ENCODE peak calls at places on chromosomes 12 and 14, in six cellular contexts. J, O, Z, A, H and I are unnamed samples.

GRCh38 chr14:104715416-104715815 is 8.6 kb upstream of the ADSS1 start:
- DNase-seq in H (no peak), Z (no peak), J (no peak), A (no peak), O (no peak), I (no peak)

GRCh38 chr12:116070420-116070819 is 207.1 kb downstream of the MED13L start:
- DNase-seq in Z (no peak), H (no peak), J (no peak), O (no peak), A (no peak), I (no peak)

GRCh38 chr12:119684730-119685129 is 16.8 kb downstream of the PRKAB1 start:
- DNase-seq in H (no peak), A (no peak), O (no peak), J (no peak), Z (no peak), I (no peak)

GRCh38 chr12:94545937-94546771 is 86.5 kb upstream of the CEP83 start:
- DNase-seq in O (peak), A (peak), Z (peak), J (peak), H (peak), I (peak)

GRCh38 chr12:124175731-124176130 is 119.2 kb upstream of the RFLNA start:
- DNase-seq in Z (no peak), O (no peak), H (no peak), J (no peak), A (no peak), I (no peak)

GRCh38 chr12:29552324-29552927 is 54.9 kb upstream of the OVCH1 start:
- DNase-seq in A (no peak), Z (peak), H (peak), J (peak), O (peak), I (peak)

GRCh38 chr12:41917827-41918445 is 226.7 kb downstream of the GXYLT1 start:
- DNase-seq in A (no peak), O (no peak), Z (no peak), J (no peak), H (no peak), I (no peak)

GRCh38 chr12:51191516-51192283 is 18.8 kb upstream of the TFCP2 start:
- DNase-seq in O (no peak), H (no peak), Z (no peak), A (no peak), J (no peak), I (no peak)

GRCh38 chr12:115213538-115213961 is 529.6 kb upstream of the TBX3 start:
- DNase-seq in H (no peak), J (no peak), O (no peak), Z (no peak), A (no peak), I (peak)

GRCh38 chr12:34605510-34605887 is 583.2 kb downstream of the ALG10 start:
- DNase-seq in H (no peak), Z (no peak), J (no peak), A (no peak), O (peak), I (peak)

GRCh38 chr14:24369463-24369862 is 1.5 kb downstream of the NFATC4 start:
- DNase-seq in J (no peak), A (no peak), H (no peak), Z (no peak), O (no peak), I (no peak)

GRCh38 chr12:132411457-132411856 is 78.5 kb upstream of the FBRSL1 start:
- DNase-seq in A (no peak), J (no peak), H (no peak), Z (no peak), O (no peak), I (no peak)

GRCh38 chr12:51714666-51715065 is 123.6 kb downstream of the SCN8A start:
- DNase-seq in Z (peak), A (no peak), O (no peak), J (no peak), H (no peak), I (no peak)

GRCh38 chr14:50821471-50822464 is 9.2 kb downstream of the NIN start:
- DNase-seq in J (no peak), A (peak), O (no peak), H (no peak), Z (no peak), I (no peak)

GRCh38 chr12:76915381-76916169 is 36.8 kb upstream of the CSRP2 start:
- DNase-seq in Z (no peak), A (no peak), O (no peak), J (no peak), H (no peak), I (no peak)

GRCh38 chr12:67772276-67773169 is 124.0 kb downstream of the DYRK2 start:
- DNase-seq in H (no peak), Z (peak), O (no peak), J (no peak), A (no peak), I (peak)

GRCh38 chr12:91695964-91696363 is 449.7 kb downstream of the BTG1 start:
- DNase-seq in H (no peak), Z (no peak), A (no peak), O (no peak), J (no peak), I (peak)

GRCh38 chr12:11106288-11106687 is 14.2 kb upstream of the TAS2R43 start:
- DNase-seq in A (no peak), H (no peak), O (no peak), J (no peak), Z (no peak), I (no peak)

GRCh38 chr12:68106660-68107059 is 52.9 kb downstream of the IFNG start:
- DNase-seq in H (no peak), Z (no peak), A (no peak), J (no peak), O (no peak), I (no peak)

GRCh38 chr14:56811596-56812363 is 1.5 kb upstream of the OTX2 start:
- DNase-seq in O (no peak), H (no peak), J (no peak), A (no peak), Z (no peak), I (no peak)

GRCh38 chr12:131869871-131870418 is 24.5 kb upstream of the ULK1 start:
- DNase-seq in A (no peak), O (no peak), H (no peak), J (peak), Z (peak), I (peak)

GRCh38 chr14:70836946-70837345 is 27.6 kb upstream of the MAP3K9 start:
- DNase-seq in O (no peak), H (no peak), A (no peak), Z (no peak), J (no peak), I (no peak)

GRCh38 chr14:70086685-70087379 is 101.9 kb downstream of the SLC8A3 start:
- DNase-seq in H (peak), J (no peak), A (no peak), Z (peak), O (no peak), I (peak)

GRCh38 chr12:52745554-52745953 is 31.6 kb downstream of the KRT76 start:
- DNase-seq in H (no peak), J (no peak), Z (no peak), O (no peak), A (no peak), I (no peak)

GRCh38 chr12:93323625-93324165 is 54.0 kb upstream of the NUDT4 start:
- DNase-seq in Z (peak), O (no peak), J (no peak), H (no peak), A (no peak), I (no peak)

GRCh38 chr14:68191567-68192321 is 372.2 kb downstream of the RAD51B start:
- DNase-seq in Z (peak), J (peak), A (no peak), O (no peak), H (peak), I (no peak)

GRCh38 chr14:44283836-44284235 is 223.2 kb downstream of the FSCB start:
- DNase-seq in Z (no peak), J (no peak), H (no peak), A (no peak), O (no peak), I (no peak)

GRCh38 chr12:47591387-47591786 is 114.4 kb downstream of the RPAP3 start:
- DNase-seq in O (no peak), H (no peak), Z (no peak), J (no peak), A (no peak), I (no peak)

GRCh38 chr14:25516838-25517237 is 466.9 kb upstream of the STXBP6 start:
- DNase-seq in O (no peak), A (no peak), J (no peak), Z (no peak), H (no peak), I (peak)

GRCh38 chr12:92735131-92735721 is 32.4 kb downstream of the PLEKHG7 start:
- DNase-seq in H (no peak), J (no peak), Z (peak), O (no peak), A (no peak), I (no peak)

GRCh38 chr14:88835661-88836060 is 11.2 kb downstream of the TTC8 start:
- DNase-seq in A (no peak), H (no peak), Z (peak), J (no peak), O (no peak), I (no peak)

GRCh38 chr12:89286506-89286905 is 65.8 kb downstream of the DUSP6 start:
- DNase-seq in Z (no peak), H (no peak), J (no peak), A (no peak), O (no peak), I (no peak)

GRCh38 chr12:68794653-68795253 is 13.2 kb upstream of the MDM2 start:
- DNase-seq in A (no peak), Z (peak), O (no peak), J (no peak), H (no peak), I (no peak)

GRCh38 chr12:56487448-56488040 is 417 bp downstream of the GLS2 start:
- DNase-seq in Z (no peak), O (no peak), J (no peak), H (peak), A (no peak), I (no peak)

GRCh38 chr12:28253175-28253641 is 63.0 kb downstream of the CCDC91 start:
- DNase-seq in O (no peak), J (no peak), Z (peak), H (no peak), A (peak), I (no peak)

GRCh38 chr12:100554608-100555077 is 18.8 kb upstream of the GAS2L3 start:
- DNase-seq in O (peak), A (no peak), H (peak), Z (peak), J (peak), I (peak)

GRCh38 chr14:23302290-23303225 is at the start of gene PPP1R3E:
- DNase-seq in O (peak), Z (peak), J (peak), H (peak), A (no peak), I (peak)
- TF ChIP-seq SMC3 in O (no peak), Z (no peak), J (no peak), H (no peak), A (no peak), I (no peak)

GRCh38 chr12:58424735-58425379 is 483.5 kb downstream of the ATP23 start:
- DNase-seq in H (no peak), J (no peak), Z (no peak), O (no peak), A (no peak), I (no peak)

GRCh38 chr12:58421990-58422389 is 480.6 kb downstream of the ATP23 start:
- DNase-seq in O (no peak), Z (no peak), J (no peak), A (no peak), H (no peak), I (no peak)

GRCh38 chr12:58419905-58420304 is 478.5 kb downstream of the ATP23 start:
- DNase-seq in H (no peak), J (no peak), Z (peak), A (no peak), O (no peak), I (no peak)

GRCh38 chr12:58420496-58420895 is 479.1 kb downstream of the ATP23 start:
- DNase-seq in Z (no peak), A (no peak), O (no peak), J (no peak), H (no peak), I (no peak)

GRCh38 chr12:58425481-58426392 is 484.4 kb downstream of the ATP23 start:
- DNase-seq in H (peak), Z (peak), O (no peak), A (peak), J (peak), I (no peak)
- TF ChIP-seq SMC3 in H (no peak), Z (no peak), O (no peak), A (no peak), J (peak), I (no peak)

DNA sequence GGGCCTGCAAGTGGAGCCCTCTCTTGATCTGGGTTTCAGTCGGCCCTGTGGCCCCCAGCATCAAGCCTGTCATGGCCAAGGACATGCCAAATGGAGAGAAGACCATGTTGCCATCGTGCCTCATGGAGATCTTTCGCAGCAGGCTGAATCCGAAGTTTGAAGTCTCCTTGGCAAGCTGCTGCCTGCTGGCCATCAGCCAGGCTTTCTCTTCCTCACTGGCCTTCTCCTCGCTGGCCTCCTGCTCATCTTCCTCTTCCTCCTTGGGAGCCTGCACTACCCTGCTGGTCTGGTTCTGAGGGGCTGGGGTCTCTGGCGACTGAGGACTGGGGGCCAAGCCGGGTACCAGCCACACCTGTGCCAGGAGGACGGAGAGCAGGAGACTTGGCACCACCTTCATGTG is 2.9 kb downstream of the SERPINA10 start:
- DNase-seq in O (no peak), A (no peak), H (no peak), J (no peak), Z (no peak), I (no peak)
- TF ChIP-seq SMC3 in O (no peak), A (no peak), H (no peak), J (no peak), Z (no peak), I (no peak)

DNA sequence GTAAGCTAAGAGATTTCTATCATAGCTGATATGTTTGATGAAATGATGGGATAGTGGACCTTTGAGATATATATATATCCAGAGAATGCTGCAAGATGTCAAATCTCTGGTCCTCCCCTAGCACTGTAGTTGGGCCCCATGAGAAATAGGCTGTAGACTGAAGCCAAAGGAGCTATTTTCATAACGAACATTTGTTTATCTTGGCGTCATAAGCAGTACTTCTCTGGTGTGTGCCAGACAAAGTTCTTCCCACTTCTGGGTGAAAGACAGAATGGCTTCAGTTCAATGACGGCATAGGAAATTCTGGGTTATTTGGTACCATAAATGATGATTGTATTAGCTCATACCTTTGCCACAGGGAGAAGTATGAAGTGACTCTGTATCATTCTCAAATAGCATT is 534.3 kb downstream of the SOX5 start:
- DNase-seq in Z (no peak), J (no peak), H (no peak), O (no peak), A (no peak), I (no peak)
- TF ChIP-seq SMC3 in Z (no peak), J (no peak), H (no peak), O (no peak), A (no peak), I (no peak)

GRCh38 chr14:74616996-74617700 is 5.1 kb upstream of the LTBP2 start:
- DNase-seq in J (no peak), A (no peak), H (no peak), O (no peak), Z (no peak), I (no peak)

GRCh38 chr14:74614508-74615495 is 2.8 kb upstream of the LTBP2 start:
- DNase-seq in Z (no peak), O (no peak), A (peak), J (no peak), H (no peak), I (no peak)

GRCh38 chr14:74618078-74618952 is 6.3 kb upstream of the LTBP2 start:
- DNase-seq in Z (peak), O (no peak), J (peak), A (no peak), H (peak), I (no peak)

GRCh38 chr14:74615735-74616134 is 3.7 kb upstream of the LTBP2 start:
- DNase-seq in A (no peak), J (no peak), Z (no peak), H (no peak), O (no peak), I (no peak)

DNA sequence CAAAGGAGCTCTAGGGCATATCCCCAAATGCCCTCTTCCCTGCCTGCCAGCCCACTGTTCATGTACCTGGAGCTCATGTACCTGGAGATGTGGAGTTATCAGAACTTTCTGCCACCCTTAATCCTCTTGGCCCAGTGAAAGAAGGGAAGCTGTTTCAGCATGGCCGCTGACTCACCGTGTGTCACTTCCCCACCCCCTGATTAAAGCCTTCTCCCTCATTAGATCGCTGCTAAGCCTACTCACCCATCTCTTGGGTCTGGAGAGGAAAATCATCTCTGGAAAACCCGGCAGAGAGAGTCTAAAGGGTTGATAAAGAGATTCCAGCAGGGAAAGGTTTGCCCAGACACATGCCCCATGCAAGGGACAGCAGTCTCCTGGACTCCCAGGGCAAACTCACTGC is 4.5 kb upstream of the LTBP2 start:
- DNase-seq in H (no peak), A (no peak), J (peak), Z (peak), O (no peak), I (no peak)
- TF ChIP-seq SMC3 in H (no peak), A (no peak), J (no peak), Z (no peak), O (no peak), I (no peak)

GRCh38 chr12:62468394-62468793 is 1.8 kb downstream of the MON2 start:
- DNase-seq in H (no peak), J (no peak), Z (no peak), A (no peak), O (no peak), I (no peak)
- TF ChIP-seq SMC3 in H (no peak), J (no peak), Z (no peak), A (no peak), O (no peak), I (no peak)

GRCh38 chr12:581321-581720 is 81.9 kb downstream of the NINJ2 start:
- DNase-seq in H (no peak), A (no peak), Z (no peak), J (no peak), O (no peak), I (no peak)
- TF ChIP-seq SMC3 in H (no peak), A (no peak), Z (no peak), J (no peak), O (no peak), I (no peak)